ENCODE peak calls at places on chromosome 9, in five cellular contexts. U is A549, H is H1, C is IMR-90, B is HepG2. W is an unnamed sample.
A peak's percentile ranks its signal among the peaks of the same experiment; 100 is the strongest.

GRCh38 chr9:3698531-3698930 is 172.7 kb upstream of the RFX3 start:
- DNase-seq in U (no peak), H (no peak), C (no peak), B (no peak), W (no peak)

GRCh38 chr9:136339173-136339957 is 12.0 kb downstream of the GPSM1 start:
- DNase-seq in U (peak; percentile 74), H (no peak), C (peak; percentile 53), B (peak; percentile 62), W (peak; percentile 84)

GRCh38 chr9:104682642-104683041 is 11.7 kb upstream of the OR13D1 start:
- DNase-seq in U (peak; percentile 21), H (no peak), C (peak; percentile 51), B (peak; percentile 57), W (peak; percentile 16)

GRCh38 chr9:15889555-15889954 is 336.7 kb downstream of the CCDC171 start:
- DNase-seq in U (no peak), H (no peak), C (peak; percentile 57), B (no peak), W (no peak)

GRCh38 chr9:71885467-71885866 is 25.5 kb downstream of the ABHD17B start:
- DNase-seq in U (no peak), H (no peak), C (no peak), B (no peak), W (no peak)

GRCh38 chr9:128406848-128407391 is 13.7 kb upstream of the CERCAM start:
- DNase-seq in U (no peak), H (no peak), C (peak; percentile 50), B (peak; percentile 65), W (no peak)

GRCh38 chr9:110426052-110426709 is 88.5 kb upstream of the TXNDC8 start:
- DNase-seq in U (no peak), H (no peak), C (peak; percentile 44), B (peak; percentile 11), W (no peak)

GRCh38 chr9:19022206-19022605 is 10.8 kb downstream of the SAXO1 start:
- DNase-seq in U (no peak), H (no peak), C (no peak), B (no peak), W (no peak)

GRCh38 chr9:504921-505821 is 290.5 kb downstream of the DOCK8 start:
- DNase-seq in U (peak; percentile 47), H (no peak), C (no peak), B (no peak), W (peak; percentile 25)

GRCh38 chr9:114156658-114157421 is 1.5 kb downstream of the COL27A1 start:
- DNase-seq in U (peak; percentile 28), H (no peak), C (peak; percentile 84), B (no peak), W (no peak)
- TF ChIP-seq MAFK in U (no peak), H (no peak), C (no peak), B (no peak), W (no peak)

DNA sequence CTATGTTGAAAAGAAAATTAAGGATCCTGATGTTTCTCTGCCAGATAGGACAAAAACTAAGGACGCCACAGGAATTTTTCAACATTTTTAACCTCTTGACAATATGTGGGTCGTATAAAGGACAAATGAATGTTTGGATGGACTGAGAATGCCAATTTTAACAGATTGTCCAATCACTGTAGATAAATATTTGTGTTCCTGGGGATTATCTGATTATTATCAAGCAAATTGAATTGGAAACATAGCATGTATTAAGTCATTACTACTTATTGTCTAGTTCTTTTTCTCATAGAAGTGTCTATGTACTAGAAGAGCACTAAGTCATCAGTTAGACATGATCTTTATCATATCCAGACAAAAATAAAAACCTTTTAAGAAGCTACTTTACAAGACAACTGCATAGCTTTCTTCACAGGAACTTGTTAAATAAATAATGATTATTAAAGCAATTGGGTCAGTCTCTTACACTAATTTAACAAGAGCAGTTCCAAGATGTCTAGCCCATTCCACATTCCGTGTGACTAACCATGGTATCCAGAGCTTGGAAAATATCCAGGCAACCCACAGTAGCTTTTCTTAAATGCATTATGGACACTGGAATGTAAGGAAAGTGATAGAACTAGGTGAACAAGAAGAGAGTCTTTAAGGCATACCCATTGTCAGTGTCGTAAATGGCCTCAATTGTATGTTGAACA is 127.5 kb upstream of the CDKN2B start:
- DNase-seq in U (no peak), H (no peak), C (peak; percentile 89), B (no peak), W (no peak)
- TF ChIP-seq MAFK in U (no peak), H (no peak), C (no peak), B (no peak), W (no peak)

GRCh38 chr9:82254646-82255367 is 266.2 kb downstream of the SPATA31D1 start:
- DNase-seq in U (no peak), H (no peak), C (peak; percentile 48), B (no peak), W (no peak)
- TF ChIP-seq MAFK in U (no peak), H (no peak), C (peak; percentile 52), B (no peak), W (no peak)

DNA sequence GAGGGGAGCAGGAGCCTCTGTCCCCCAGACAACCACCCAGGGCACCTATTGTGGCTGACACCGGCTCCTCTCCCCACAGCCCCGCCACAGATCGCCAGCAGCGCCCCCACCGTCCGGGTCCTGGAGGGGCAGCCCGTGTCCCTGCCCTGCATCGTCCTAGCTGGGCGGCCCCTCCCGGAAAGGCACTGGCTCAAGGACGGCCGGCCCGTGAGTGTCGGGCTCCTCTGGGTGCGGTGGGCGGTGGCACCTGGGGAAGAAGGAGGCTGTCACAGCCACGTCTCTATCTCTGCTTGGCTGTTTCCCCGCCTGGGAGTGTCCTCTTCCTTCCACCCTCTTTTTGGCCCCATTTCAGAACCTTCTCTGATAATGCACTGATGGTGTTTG is 55.1 kb downstream of the HMCN2 start:
- DNase-seq in U (peak; percentile 51), H (no peak), C (no peak), B (peak; percentile 8), W (peak; percentile 56)
- TF ChIP-seq MAFK in U (no peak), H (no peak), C (no peak), B (no peak), W (no peak)

DNA sequence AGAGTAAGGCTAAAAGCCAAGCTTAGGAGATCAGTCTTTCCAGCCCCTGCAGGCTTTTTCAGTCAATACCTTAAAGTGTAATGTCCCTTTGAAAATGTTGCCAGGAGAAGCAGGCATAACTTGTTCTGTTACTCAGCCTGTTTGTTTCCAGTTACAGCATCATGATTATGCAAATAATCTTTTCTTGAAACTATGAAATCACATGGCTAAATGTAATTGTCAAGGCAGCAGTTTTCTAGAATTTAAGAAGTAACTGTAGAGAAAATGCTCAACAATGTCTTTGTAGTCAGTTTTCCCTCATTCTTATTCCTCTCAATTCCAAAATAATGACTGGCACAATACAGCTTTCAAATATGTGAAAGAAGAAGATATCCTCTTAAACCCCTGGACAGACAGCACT is 1.9 kb upstream of the GPR107 start:
- DNase-seq in U (no peak), H (no peak), C (no peak), B (no peak), W (no peak)
- TF ChIP-seq MAFK in U (peak; percentile 53), H (no peak), C (no peak), B (no peak), W (no peak)

DNA sequence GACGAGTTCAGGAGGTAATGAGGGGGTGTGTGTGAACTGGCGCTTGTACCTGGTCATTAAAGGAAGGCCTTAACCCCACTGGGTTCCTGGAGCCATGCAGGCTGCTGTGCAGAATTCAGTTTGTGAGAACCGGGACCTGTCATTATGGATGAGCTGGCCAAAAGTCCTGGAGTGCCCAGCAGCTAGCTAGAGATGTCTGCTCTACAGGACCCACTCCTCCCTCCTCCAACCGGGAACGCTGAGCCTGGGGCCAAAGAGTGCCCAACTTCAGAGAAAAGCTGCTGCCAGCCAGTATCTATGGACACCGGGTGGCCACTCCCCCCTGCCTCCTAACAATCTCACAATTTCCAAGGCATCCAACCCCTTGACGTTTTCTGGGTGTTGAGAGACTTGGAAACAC is 1.2 kb downstream of the ENTREP1 start:
- DNase-seq in U (no peak), H (no peak), C (no peak), B (no peak), W (no peak)
- TF ChIP-seq MAFK in U (no peak), H (no peak), C (no peak), B (no peak), W (no peak)

DNA sequence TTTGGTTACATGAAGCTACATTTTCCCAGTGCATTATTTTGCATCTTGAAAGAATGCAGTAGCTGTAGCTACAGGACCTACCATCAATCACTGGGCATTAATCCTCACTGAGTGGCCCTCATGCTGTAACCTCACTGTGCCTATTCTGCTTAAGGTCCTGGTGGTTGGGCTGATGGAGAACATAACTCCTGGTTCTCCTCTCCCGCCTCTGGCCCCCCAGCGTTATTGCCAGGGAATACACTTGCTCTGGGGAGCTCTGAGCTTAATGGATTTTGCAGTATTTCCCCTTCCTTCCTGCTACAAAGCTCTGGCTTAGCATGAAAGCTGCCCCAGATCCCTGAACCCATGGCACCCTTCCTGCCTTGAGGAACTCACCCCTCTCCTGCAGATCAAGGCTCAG is 111.6 kb upstream of the EQTN start:
- DNase-seq in U (no peak), H (no peak), C (no peak), B (no peak), W (no peak)
- TF ChIP-seq MAFK in U (no peak), H (no peak), C (no peak), B (no peak), W (no peak)

GRCh38 chr9:133845659-133845947 is 107.5 kb upstream of the SARDH start:
- DNase-seq in U (no peak), H (no peak), C (no peak), B (no peak), W (no peak)

GRCh38 chr9:133843751-133844373 is 105.7 kb upstream of the SARDH start:
- DNase-seq in U (no peak), H (no peak), C (no peak), B (no peak), W (no peak)

GRCh38 chr9:133846483-133847090 is 108.4 kb upstream of the SARDH start:
- DNase-seq in U (no peak), H (no peak), C (no peak), B (no peak), W (no peak)

GRCh38 chr9:133844431-133844830 is 106.3 kb upstream of the SARDH start:
- DNase-seq in U (no peak), H (no peak), C (no peak), B (no peak), W (no peak)

DNA sequence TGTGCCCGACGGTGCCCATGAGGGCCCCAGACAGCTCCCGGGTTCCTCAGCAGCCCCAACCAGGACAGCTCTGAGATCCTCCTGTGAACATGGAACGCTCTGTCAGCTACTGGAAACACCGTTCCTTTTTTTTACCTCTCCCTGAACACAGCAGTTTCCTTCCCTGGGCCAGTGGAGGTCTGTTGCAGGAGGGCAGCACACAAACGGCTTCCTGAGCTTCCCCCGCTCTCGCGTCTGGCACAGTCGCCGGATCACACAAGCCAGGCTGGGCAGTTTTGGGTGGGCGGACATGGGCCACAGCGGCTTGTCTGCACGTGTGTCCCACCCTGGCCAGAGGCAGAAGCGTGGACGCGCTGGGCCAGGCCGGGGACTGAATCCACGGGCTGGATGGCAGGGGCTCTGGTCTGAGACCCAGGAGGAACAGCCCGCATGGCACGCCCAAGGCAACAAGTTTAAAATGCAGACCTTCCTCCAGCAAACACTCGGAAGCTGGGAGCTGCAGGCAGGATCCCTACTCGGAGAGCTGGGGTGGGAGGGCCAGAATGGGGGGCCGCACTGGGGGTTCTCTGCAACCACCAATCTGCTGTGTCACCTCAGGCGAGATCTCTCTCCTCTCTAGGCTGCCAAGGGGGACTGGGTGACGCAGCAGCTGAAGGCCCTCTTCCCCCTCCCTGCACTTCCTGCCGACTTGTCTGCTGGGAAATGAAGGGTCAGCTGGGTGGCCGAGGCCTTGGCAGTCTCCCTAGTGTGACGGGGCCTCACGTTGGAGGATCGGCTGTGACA is 106.9 kb upstream of the SARDH start:
- DNase-seq in U (no peak), H (no peak), C (peak; percentile 70), B (no peak), W (peak; percentile 29)
- TF ChIP-seq MAFK in U (no peak), H (no peak), C (no peak), B (no peak), W (no peak)